ENCODE peak calls at places on chromosomes 1 and 21, in four cellular contexts. One of them, this sample, is unnamed.

GRCh38 chr1:241475688-241476087 is 43.9 kb downstream of the FH start:
- DNase-seq in T-cell: no peak
- DNase-seq in H7: no peak
- DNase-seq in brain microvascular endothelial cell: peak
- DNase-seq in this sample: no peak

GRCh38 chr21:34794686-34795085 is 125.9 kb downstream of the CLIC6 start:
- DNase-seq in T-cell: no peak
- DNase-seq in H7: no peak
- DNase-seq in brain microvascular endothelial cell: no peak
- DNase-seq in this sample: no peak

GRCh38 chr1:63119575-63120155 is 202.7 kb upstream of the FOXD3 start:
- DNase-seq in T-cell: no peak
- DNase-seq in H7: no peak
- DNase-seq in brain microvascular endothelial cell: no peak
- DNase-seq in this sample: no peak

GRCh38 chr1:171160611-171161354 is 24.3 kb upstream of the FMO2 start:
- DNase-seq in T-cell: no peak
- DNase-seq in H7: peak
- DNase-seq in brain microvascular endothelial cell: no peak
- DNase-seq in this sample: no peak

GRCh38 chr1:221727146-221728036 is 14.5 kb downstream of the DUSP10 start:
- DNase-seq in T-cell: no peak
- DNase-seq in H7: no peak
- DNase-seq in brain microvascular endothelial cell: no peak
- DNase-seq in this sample: no peak

GRCh38 chr1:40317394-40318074 is 448 bp upstream of the COL9A2 start:
- DNase-seq in T-cell: no peak
- DNase-seq in H7: peak
- DNase-seq in brain microvascular endothelial cell: no peak
- DNase-seq in this sample: no peak

GRCh38 chr1:111563619-111564018 is 56.0 kb upstream of the RAP1A start:
- DNase-seq in T-cell: no peak
- DNase-seq in H7: no peak
- DNase-seq in brain microvascular endothelial cell: peak
- DNase-seq in this sample: no peak

GRCh38 chr1:18693256-18694098 is 62.8 kb downstream of the PAX7 start:
- DNase-seq in T-cell: no peak
- DNase-seq in H7: peak
- DNase-seq in brain microvascular endothelial cell: no peak
- DNase-seq in this sample: no peak

GRCh38 chr1:47738560-47739182 is 258.5 kb downstream of the TRABD2B start:
- DNase-seq in T-cell: no peak
- DNase-seq in H7: peak
- DNase-seq in brain microvascular endothelial cell: no peak
- DNase-seq in this sample: no peak

GRCh38 chr21:29671728-29672127 is 268.1 kb downstream of the GRIK1 start:
- DNase-seq in T-cell: no peak
- DNase-seq in H7: no peak
- DNase-seq in brain microvascular endothelial cell: no peak
- DNase-seq in this sample: no peak

GRCh38 chr1:26278303-26278702 is 1.6 kb upstream of the SH3BGRL3 start:
- DNase-seq in T-cell: no peak
- DNase-seq in H7: no peak
- DNase-seq in brain microvascular endothelial cell: peak
- DNase-seq in this sample: no peak

GRCh38 chr1:156336242-156336641 is 1.9 kb downstream of the CCT3 start:
- DNase-seq in T-cell: no peak
- DNase-seq in H7: no peak
- DNase-seq in brain microvascular endothelial cell: no peak
- DNase-seq in this sample: no peak

GRCh38 chr1:43492816-43493215 is 37.9 kb upstream of the PTPRF start:
- DNase-seq in T-cell: no peak
- DNase-seq in H7: no peak
- DNase-seq in brain microvascular endothelial cell: no peak
- DNase-seq in this sample: no peak

GRCh38 chr1:27585684-27586083 is 18.3 kb downstream of the AHDC1 start:
- DNase-seq in T-cell: no peak
- DNase-seq in H7: no peak
- DNase-seq in brain microvascular endothelial cell: no peak
- DNase-seq in this sample: no peak

GRCh38 chr1:233244183-233244582 is 51.3 kb downstream of the PCNX2 start:
- DNase-seq in T-cell: no peak
- DNase-seq in H7: no peak
- DNase-seq in brain microvascular endothelial cell: no peak
- DNase-seq in this sample: no peak

GRCh38 chr1:21822349-21822748 is 10.3 kb downstream of the LDLRAD2 start:
- DNase-seq in T-cell: no peak
- DNase-seq in H7: peak
- DNase-seq in brain microvascular endothelial cell: no peak
- DNase-seq in this sample: no peak

GRCh38 chr1:207826557-207827487 is 75.0 kb downstream of the CD46 start:
- DNase-seq in T-cell: no peak
- DNase-seq in H7: no peak
- DNase-seq in brain microvascular endothelial cell: no peak
- DNase-seq in this sample: no peak

GRCh38 chr1:205344010-205344808 is 12.5 kb downstream of the KLHDC8A start:
- DNase-seq in T-cell: peak
- DNase-seq in H7: peak
- DNase-seq in brain microvascular endothelial cell: no peak
- DNase-seq in this sample: peak

This sample was measured in activated effector memory CD4-positive, alpha-beta T cell treated with Interleukin-2 at 50 U/mL for 16 hours.